ENCODE peak calls at places on chromosomes 16 and 17, in nine cellular contexts. One of them, this sample, is unnamed. For H3K36me3 and H3K4me1, the result is how much of the 10 kb centered on the place peaks cover.

GRCh38 chr17:30230596-30231125 is 4.8 kb downstream of the SLC6A4 start:
- DNase-seq in Caco-2: no peak
- DNase-seq in lung: no peak
- DNase-seq in tibial nerve: no peak
- DNase-seq in CD8-positive, alpha-beta T cell: no peak
- DNase-seq in body of pancreas: no peak
- DNase-seq in colonic mucosa: no peak
- DNase-seq in left ventricle myocardium inferior: no peak
- DNase-seq in adrenal gland: no peak
- DNase-seq in this sample: no peak

GRCh38 chr17:30363715-30364202 is 15.0 kb upstream of the CPD start:
- DNase-seq in CD8-positive, alpha-beta T cell: peak
- DNase-seq in left ventricle myocardium inferior: no peak
- DNase-seq in colonic mucosa: no peak
- DNase-seq in Caco-2: no peak
- DNase-seq in body of pancreas: peak
- DNase-seq in lung: peak
- DNase-seq in adrenal gland: no peak
- DNase-seq in tibial nerve: no peak
- DNase-seq in this sample: no peak

GRCh38 chr17:44444735-44445105 is 55.3 kb upstream of the ITGA2B start:
- DNase-seq in left ventricle myocardium inferior: no peak
- DNase-seq in colonic mucosa: no peak
- DNase-seq in lung: no peak
- DNase-seq in adrenal gland: no peak
- DNase-seq in tibial nerve: no peak
- DNase-seq in CD8-positive, alpha-beta T cell: no peak
- DNase-seq in Caco-2: no peak
- DNase-seq in body of pancreas: no peak
- DNase-seq in this sample: peak

GRCh38 chr16:3792472-3793012 is 75.2 kb upstream of the TRAP1 start:
- DNase-seq in tibial nerve: no peak
- DNase-seq in lung: no peak
- DNase-seq in body of pancreas: no peak
- DNase-seq in Caco-2: no peak
- DNase-seq in left ventricle myocardium inferior: no peak
- DNase-seq in colonic mucosa: no peak
- DNase-seq in CD8-positive, alpha-beta T cell: no peak
- DNase-seq in adrenal gland: no peak
- DNase-seq in this sample: no peak

GRCh38 chr17:29726721-29727252 is 104.1 kb upstream of the CORO6 start:
- DNase-seq in CD8-positive, alpha-beta T cell: no peak
- DNase-seq in lung: no peak
- DNase-seq in Caco-2: no peak
- DNase-seq in colonic mucosa: no peak
- DNase-seq in tibial nerve: no peak
- DNase-seq in adrenal gland: no peak
- DNase-seq in left ventricle myocardium inferior: no peak
- DNase-seq in body of pancreas: no peak
- DNase-seq in this sample: no peak

GRCh38 chr17:16568541-16569357 is at the start of gene ZNF287:
- DNase-seq in tibial nerve: peak
- DNase-seq in adrenal gland: peak
- DNase-seq in CD8-positive, alpha-beta T cell: peak
- DNase-seq in lung: peak
- DNase-seq in colonic mucosa: peak
- DNase-seq in body of pancreas: peak
- DNase-seq in left ventricle myocardium inferior: peak
- DNase-seq in Caco-2: peak
- DNase-seq in this sample: peak

GRCh38 chr17:38507436-38507835 is 79.2 kb downstream of the ARHGAP23 start:
- DNase-seq in body of pancreas: no peak
- DNase-seq in CD8-positive, alpha-beta T cell: no peak
- DNase-seq in Caco-2: no peak
- DNase-seq in tibial nerve: no peak
- DNase-seq in lung: no peak
- DNase-seq in adrenal gland: no peak
- DNase-seq in colonic mucosa: no peak
- DNase-seq in left ventricle myocardium inferior: no peak
- DNase-seq in this sample: no peak

GRCh38 chr17:4125552-4125951 is 17.3 kb downstream of the ZZEF1 start:
- DNase-seq in tibial nerve: no peak
- DNase-seq in lung: no peak
- DNase-seq in adrenal gland: no peak
- DNase-seq in CD8-positive, alpha-beta T cell: no peak
- DNase-seq in colonic mucosa: no peak
- DNase-seq in Caco-2: no peak
- DNase-seq in left ventricle myocardium inferior: no peak
- DNase-seq in body of pancreas: no peak
- DNase-seq in this sample: no peak

DNA sequence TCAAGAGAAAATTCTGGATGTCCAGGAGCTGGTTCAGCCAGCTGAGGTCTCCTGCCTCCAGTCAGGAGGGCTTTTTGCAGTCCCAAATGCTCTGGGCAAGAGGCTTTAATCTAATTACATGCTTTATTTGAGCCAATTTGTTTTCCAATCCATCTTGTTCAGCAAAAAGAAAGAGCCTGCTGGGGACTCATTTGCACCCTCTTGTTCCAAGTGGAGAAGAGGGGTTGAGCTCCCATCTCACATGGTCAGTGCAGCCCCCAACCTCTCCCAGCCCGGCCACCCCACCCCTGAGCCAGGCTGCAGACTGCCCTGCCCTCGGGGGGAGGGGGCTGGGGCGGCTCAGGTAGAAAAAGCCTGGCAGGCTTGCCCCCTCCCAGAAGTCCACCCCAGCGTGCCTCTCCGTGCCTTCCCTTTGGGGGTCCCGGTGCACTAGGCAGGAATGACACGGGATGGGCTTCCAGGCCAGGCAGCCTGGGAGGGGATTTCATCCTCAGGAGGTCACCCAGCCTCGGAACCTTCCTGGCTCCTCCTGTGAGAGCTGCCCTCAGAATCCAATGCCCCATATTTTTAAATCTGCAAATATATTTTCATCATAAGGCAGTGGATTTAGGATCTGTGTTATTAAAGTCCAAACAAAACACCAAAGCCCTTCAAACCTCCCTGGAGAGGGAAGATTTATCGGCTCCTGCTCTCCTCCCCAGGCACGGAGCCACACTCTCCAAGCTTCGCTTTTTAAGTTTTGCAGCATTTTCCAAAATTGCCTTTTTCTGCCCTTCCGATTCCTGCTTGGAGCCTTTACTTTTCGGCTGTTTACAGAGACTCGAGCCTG is 185.1 kb downstream of the NTN1 start:
- DNase-seq in colonic mucosa: no peak
- DNase-seq in Caco-2: no peak
- DNase-seq in body of pancreas: no peak
- DNase-seq in lung: no peak
- DNase-seq in CD8-positive, alpha-beta T cell: no peak
- DNase-seq in tibial nerve: no peak
- DNase-seq in left ventricle myocardium inferior: no peak
- DNase-seq in adrenal gland: no peak
- DNase-seq in this sample: no peak
- H3K36me3 ChIP-seq in colonic mucosa: under half
- H3K36me3 ChIP-seq in Caco-2: under half
- H3K36me3 ChIP-seq in body of pancreas: under half
- H3K36me3 ChIP-seq in lung: under half
- H3K36me3 ChIP-seq in CD8-positive, alpha-beta T cell: under half
- H3K36me3 ChIP-seq in tibial nerve: under half
- H3K36me3 ChIP-seq in left ventricle myocardium inferior: under half
- H3K36me3 ChIP-seq in adrenal gland: under half
- H3K36me3 ChIP-seq in this sample: under half

GRCh38 chr16:4886151-4886550 is 38.9 kb downstream of the UBN1 start:
- DNase-seq in lung: no peak
- DNase-seq in left ventricle myocardium inferior: no peak
- DNase-seq in Caco-2: no peak
- DNase-seq in colonic mucosa: no peak
- DNase-seq in adrenal gland: no peak
- DNase-seq in body of pancreas: no peak
- DNase-seq in tibial nerve: no peak
- DNase-seq in CD8-positive, alpha-beta T cell: no peak
- DNase-seq in this sample: no peak

GRCh38 chr16:4884209-4884608 is 36.9 kb downstream of the UBN1 start:
- DNase-seq in colonic mucosa: no peak
- DNase-seq in tibial nerve: no peak
- DNase-seq in body of pancreas: no peak
- DNase-seq in CD8-positive, alpha-beta T cell: no peak
- DNase-seq in lung: no peak
- DNase-seq in Caco-2: no peak
- DNase-seq in left ventricle myocardium inferior: no peak
- DNase-seq in adrenal gland: no peak
- DNase-seq in this sample: no peak

GRCh38 chr16:4882633-4883285 is 35.5 kb downstream of the UBN1 start:
- DNase-seq in Caco-2: no peak
- DNase-seq in adrenal gland: peak
- DNase-seq in CD8-positive, alpha-beta T cell: no peak
- DNase-seq in body of pancreas: peak
- DNase-seq in colonic mucosa: no peak
- DNase-seq in left ventricle myocardium inferior: no peak
- DNase-seq in lung: peak
- DNase-seq in tibial nerve: peak
- DNase-seq in this sample: peak

GRCh38 chr16:4883501-4883900 is 36.2 kb downstream of the UBN1 start:
- DNase-seq in Caco-2: no peak
- DNase-seq in tibial nerve: no peak
- DNase-seq in colonic mucosa: no peak
- DNase-seq in lung: no peak
- DNase-seq in body of pancreas: no peak
- DNase-seq in left ventricle myocardium inferior: no peak
- DNase-seq in CD8-positive, alpha-beta T cell: no peak
- DNase-seq in adrenal gland: no peak
- DNase-seq in this sample: no peak

GRCh38 chr16:4884972-4885874 is 37.9 kb downstream of the UBN1 start:
- DNase-seq in body of pancreas: no peak
- DNase-seq in Caco-2: no peak
- DNase-seq in left ventricle myocardium inferior: no peak
- DNase-seq in colonic mucosa: no peak
- DNase-seq in adrenal gland: no peak
- DNase-seq in tibial nerve: no peak
- DNase-seq in CD8-positive, alpha-beta T cell: no peak
- DNase-seq in lung: no peak
- DNase-seq in this sample: no peak
- TF ChIP-seq CTCF in body of pancreas: no peak
- TF ChIP-seq CTCF in Caco-2: no peak
- TF ChIP-seq CTCF in left ventricle myocardium inferior: no peak
- TF ChIP-seq CTCF in colonic mucosa: no peak
- TF ChIP-seq CTCF in adrenal gland: no peak
- TF ChIP-seq CTCF in tibial nerve: no peak
- TF ChIP-seq CTCF in CD8-positive, alpha-beta T cell: no peak
- TF ChIP-seq CTCF in lung: no peak
- TF ChIP-seq CTCF in this sample: no peak

DNA sequence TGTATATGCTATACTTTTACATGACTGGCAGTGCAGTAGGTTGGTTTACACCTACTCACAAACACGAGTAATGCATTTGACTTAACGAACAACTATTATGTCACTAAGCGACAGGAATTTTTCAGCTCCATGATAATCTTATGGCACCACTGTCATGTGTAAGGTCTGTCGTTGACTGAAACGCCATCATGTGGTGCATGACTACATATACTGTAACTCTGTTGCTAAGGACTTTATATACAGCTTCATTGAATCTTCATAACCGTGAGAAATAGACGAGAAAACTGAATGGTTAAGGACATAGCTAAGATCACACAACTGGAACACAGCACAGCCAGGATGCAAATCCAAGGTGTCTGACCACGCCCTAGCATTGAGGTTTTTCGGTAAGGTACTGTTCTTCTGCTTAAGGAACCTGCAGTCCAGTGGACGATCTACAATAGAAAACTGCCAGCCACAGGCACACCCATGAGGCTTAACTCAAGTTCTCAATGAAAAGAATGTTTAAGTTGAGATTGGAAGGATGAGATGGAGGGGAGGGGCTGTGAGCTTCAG is 3.3 kb downstream of the CFAP20 start:
- DNase-seq in CD8-positive, alpha-beta T cell: no peak
- DNase-seq in body of pancreas: no peak
- DNase-seq in left ventricle myocardium inferior: no peak
- DNase-seq in colonic mucosa: no peak
- DNase-seq in Caco-2: no peak
- DNase-seq in adrenal gland: no peak
- DNase-seq in tibial nerve: no peak
- DNase-seq in lung: no peak
- DNase-seq in this sample: no peak
- H3K4me1 ChIP-seq in CD8-positive, alpha-beta T cell: under half
- H3K4me1 ChIP-seq in body of pancreas: half or more
- H3K4me1 ChIP-seq in left ventricle myocardium inferior: half or more
- H3K4me1 ChIP-seq in colonic mucosa: under half
- H3K4me1 ChIP-seq in Caco-2: under half
- H3K4me1 ChIP-seq in adrenal gland: half or more
- H3K4me1 ChIP-seq in tibial nerve: under half
- H3K4me1 ChIP-seq in lung: under half
- H3K4me1 ChIP-seq in this sample: half or more

DNA sequence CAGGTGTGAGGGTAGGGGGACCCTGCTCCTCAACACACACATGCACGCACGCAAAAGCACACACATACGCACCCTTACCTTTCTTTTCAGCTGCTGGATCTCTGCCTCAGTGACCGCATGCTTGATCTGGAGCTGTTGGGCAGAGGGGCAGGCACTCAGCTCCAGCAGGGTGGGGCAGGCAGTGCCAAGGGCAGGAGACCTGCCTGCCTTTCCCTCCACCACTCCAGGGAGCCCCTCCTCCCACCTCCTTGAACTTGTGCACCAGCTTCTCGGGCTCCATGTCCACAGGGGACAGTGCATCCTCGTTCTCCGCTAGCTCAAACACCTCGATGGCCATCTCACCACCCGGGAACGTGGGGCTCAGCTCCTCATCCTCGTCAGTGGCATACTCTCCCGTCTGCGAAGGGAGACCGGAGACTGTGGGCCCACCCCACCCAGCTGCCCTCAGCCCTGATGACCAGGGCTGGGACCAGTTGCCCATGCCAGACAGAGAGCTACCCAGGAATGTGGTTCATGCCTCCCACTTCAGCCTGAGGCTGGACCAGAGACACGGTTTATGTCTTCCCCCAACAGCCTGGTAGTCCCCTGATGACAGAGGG is 9.3 kb upstream of the SAMD14 start:
- DNase-seq in left ventricle myocardium inferior: no peak
- DNase-seq in tibial nerve: no peak
- DNase-seq in Caco-2: no peak
- DNase-seq in adrenal gland: no peak
- DNase-seq in colonic mucosa: no peak
- DNase-seq in lung: no peak
- DNase-seq in body of pancreas: no peak
- DNase-seq in CD8-positive, alpha-beta T cell: no peak
- DNase-seq in this sample: no peak
- H3K36me3 ChIP-seq in left ventricle myocardium inferior: half or more
- H3K36me3 ChIP-seq in tibial nerve: under half
- H3K36me3 ChIP-seq in Caco-2: under half
- H3K36me3 ChIP-seq in adrenal gland: half or more
- H3K36me3 ChIP-seq in colonic mucosa: under half
- H3K36me3 ChIP-seq in lung: under half
- H3K36me3 ChIP-seq in body of pancreas: under half
- H3K36me3 ChIP-seq in CD8-positive, alpha-beta T cell: half or more
- H3K36me3 ChIP-seq in this sample: half or more

GRCh38 chr16:88811850-88812736 is at the start of gene APRT:
- DNase-seq in lung: peak
- DNase-seq in body of pancreas: peak
- DNase-seq in CD8-positive, alpha-beta T cell: peak
- DNase-seq in tibial nerve: peak
- DNase-seq in colonic mucosa: peak
- DNase-seq in left ventricle myocardium inferior: peak
- DNase-seq in adrenal gland: peak
- DNase-seq in Caco-2: peak
- DNase-seq in this sample: peak
- TF ChIP-seq CTCF in lung: peak
- TF ChIP-seq CTCF in body of pancreas: peak
- TF ChIP-seq CTCF in CD8-positive, alpha-beta T cell: no peak
- TF ChIP-seq CTCF in tibial nerve: peak
- TF ChIP-seq CTCF in colonic mucosa: no peak
- TF ChIP-seq CTCF in left ventricle myocardium inferior: peak
- TF ChIP-seq CTCF in adrenal gland: peak
- TF ChIP-seq CTCF in Caco-2: no peak
- TF ChIP-seq CTCF in this sample: peak